ENCODE peak calls at places on chromosomes 1 and 21, in eight cellular contexts. One of them, this sample, is unnamed.

GRCh38 chr1:26190373-26190987 is at the start of gene CATSPER4:
- ATAC-seq in K562: peak; percentile 87
- ATAC-seq in Panc1: peak; percentile 66
- ATAC-seq in sciatic nerve: no peak
- ATAC-seq in activated T-cell treated with anti-CD3 and anti-CD28 coated beads, Interleukin-2, amount 50 U/mL, for 72 hours: no peak
- ATAC-seq in activated CD8-positive, alpha-beta memory T cell treated with anti-CD3 and anti-CD28 coated beads, Interleukin-2, amount 10 ng/mL, durations not matched to agents 7 days and 5 days: no peak
- ATAC-seq in body of pancreas: no peak
- ATAC-seq in activated CD8-positive, alpha-beta T cell treated with anti-CD3 and anti-CD28 coated beads, Interleukin-2, amount 10 ng/mL, durations not matched to agents 7 days and 5 days: no peak
- ATAC-seq in this sample: no peak

GRCh38 chr21:28959367-28960099 is 33.1 kb downstream of the LTN1 start:
- ATAC-seq in activated CD8-positive, alpha-beta memory T cell treated with anti-CD3 and anti-CD28 coated beads, Interleukin-2, amount 10 ng/mL, durations not matched to agents 7 days and 5 days: no peak
- ATAC-seq in body of pancreas: no peak
- ATAC-seq in Panc1: no peak
- ATAC-seq in sciatic nerve: no peak
- ATAC-seq in activated CD8-positive, alpha-beta T cell treated with anti-CD3 and anti-CD28 coated beads, Interleukin-2, amount 10 ng/mL, durations not matched to agents 7 days and 5 days: no peak
- ATAC-seq in K562: no peak
- ATAC-seq in activated T-cell treated with anti-CD3 and anti-CD28 coated beads, Interleukin-2, amount 50 U/mL, for 72 hours: no peak
- ATAC-seq in this sample: no peak

GRCh38 chr1:18938008-18938706 is 18.3 kb downstream of the IFFO2 start:
- ATAC-seq in sciatic nerve: no peak
- ATAC-seq in activated CD8-positive, alpha-beta memory T cell treated with anti-CD3 and anti-CD28 coated beads, Interleukin-2, amount 10 ng/mL, durations not matched to agents 7 days and 5 days: no peak
- ATAC-seq in activated CD8-positive, alpha-beta T cell treated with anti-CD3 and anti-CD28 coated beads, Interleukin-2, amount 10 ng/mL, durations not matched to agents 7 days and 5 days: no peak
- ATAC-seq in K562: peak; percentile 49
- ATAC-seq in Panc1: peak; percentile 70
- ATAC-seq in activated T-cell treated with anti-CD3 and anti-CD28 coated beads, Interleukin-2, amount 50 U/mL, for 72 hours: no peak
- ATAC-seq in body of pancreas: no peak
- ATAC-seq in this sample: peak; percentile 7

GRCh38 chr1:233394860-233395717 is 67.6 kb downstream of the MAP3K21 start:
- ATAC-seq in body of pancreas: peak; percentile 83
- ATAC-seq in Panc1: peak; percentile 95
- ATAC-seq in activated CD8-positive, alpha-beta T cell treated with anti-CD3 and anti-CD28 coated beads, Interleukin-2, amount 10 ng/mL, durations not matched to agents 7 days and 5 days: peak; percentile 67
- ATAC-seq in activated T-cell treated with anti-CD3 and anti-CD28 coated beads, Interleukin-2, amount 50 U/mL, for 72 hours: peak; percentile 78
- ATAC-seq in sciatic nerve: no peak
- ATAC-seq in activated CD8-positive, alpha-beta memory T cell treated with anti-CD3 and anti-CD28 coated beads, Interleukin-2, amount 10 ng/mL, durations not matched to agents 7 days and 5 days: peak; percentile 78
- ATAC-seq in K562: peak; percentile 98
- ATAC-seq in this sample: peak; percentile 74

GRCh38 chr1:232629250-232630046 is 485 bp downstream of the SIPA1L2 start:
- ATAC-seq in activated T-cell treated with anti-CD3 and anti-CD28 coated beads, Interleukin-2, amount 50 U/mL, for 72 hours: peak; percentile 60
- ATAC-seq in body of pancreas: no peak
- ATAC-seq in Panc1: peak; percentile 74
- ATAC-seq in activated CD8-positive, alpha-beta T cell treated with anti-CD3 and anti-CD28 coated beads, Interleukin-2, amount 10 ng/mL, durations not matched to agents 7 days and 5 days: no peak
- ATAC-seq in activated CD8-positive, alpha-beta memory T cell treated with anti-CD3 and anti-CD28 coated beads, Interleukin-2, amount 10 ng/mL, durations not matched to agents 7 days and 5 days: peak; percentile 52
- ATAC-seq in sciatic nerve: peak; percentile 19
- ATAC-seq in K562: no peak
- ATAC-seq in this sample: no peak

GRCh38 chr1:208437416-208437815 is 193.2 kb upstream of the PLXNA2 start:
- ATAC-seq in sciatic nerve: no peak
- ATAC-seq in activated CD8-positive, alpha-beta memory T cell treated with anti-CD3 and anti-CD28 coated beads, Interleukin-2, amount 10 ng/mL, durations not matched to agents 7 days and 5 days: no peak
- ATAC-seq in K562: no peak
- ATAC-seq in activated T-cell treated with anti-CD3 and anti-CD28 coated beads, Interleukin-2, amount 50 U/mL, for 72 hours: peak; percentile 95
- ATAC-seq in activated CD8-positive, alpha-beta T cell treated with anti-CD3 and anti-CD28 coated beads, Interleukin-2, amount 10 ng/mL, durations not matched to agents 7 days and 5 days: no peak
- ATAC-seq in body of pancreas: no peak
- ATAC-seq in Panc1: no peak
- ATAC-seq in this sample: peak; percentile 35

GRCh38 chr1:183353597-183353996 is 64.6 kb downstream of the NMNAT2 start:
- ATAC-seq in activated T-cell treated with anti-CD3 and anti-CD28 coated beads, Interleukin-2, amount 50 U/mL, for 72 hours: no peak
- ATAC-seq in body of pancreas: no peak
- ATAC-seq in sciatic nerve: no peak
- ATAC-seq in activated CD8-positive, alpha-beta T cell treated with anti-CD3 and anti-CD28 coated beads, Interleukin-2, amount 10 ng/mL, durations not matched to agents 7 days and 5 days: no peak
- ATAC-seq in K562: no peak
- ATAC-seq in Panc1: no peak
- ATAC-seq in activated CD8-positive, alpha-beta memory T cell treated with anti-CD3 and anti-CD28 coated beads, Interleukin-2, amount 10 ng/mL, durations not matched to agents 7 days and 5 days: no peak
- ATAC-seq in this sample: no peak

GRCh38 chr21:34072145-34073031 is 990 bp upstream of the MRPS6 start:
- ATAC-seq in body of pancreas: peak; percentile 57
- ATAC-seq in activated CD8-positive, alpha-beta T cell treated with anti-CD3 and anti-CD28 coated beads, Interleukin-2, amount 10 ng/mL, durations not matched to agents 7 days and 5 days: no peak
- ATAC-seq in sciatic nerve: peak; percentile 59
- ATAC-seq in activated CD8-positive, alpha-beta memory T cell treated with anti-CD3 and anti-CD28 coated beads, Interleukin-2, amount 10 ng/mL, durations not matched to agents 7 days and 5 days: no peak
- ATAC-seq in K562: no peak
- ATAC-seq in activated T-cell treated with anti-CD3 and anti-CD28 coated beads, Interleukin-2, amount 50 U/mL, for 72 hours: peak; percentile 14
- ATAC-seq in Panc1: peak; percentile 50
- ATAC-seq in this sample: peak; percentile 55

GRCh38 chr1:223074427-223074826 is 68.6 kb downstream of the TLR5 start:
- ATAC-seq in Panc1: no peak
- ATAC-seq in K562: no peak
- ATAC-seq in activated CD8-positive, alpha-beta memory T cell treated with anti-CD3 and anti-CD28 coated beads, Interleukin-2, amount 10 ng/mL, durations not matched to agents 7 days and 5 days: no peak
- ATAC-seq in activated CD8-positive, alpha-beta T cell treated with anti-CD3 and anti-CD28 coated beads, Interleukin-2, amount 10 ng/mL, durations not matched to agents 7 days and 5 days: no peak
- ATAC-seq in sciatic nerve: peak; percentile 72
- ATAC-seq in activated T-cell treated with anti-CD3 and anti-CD28 coated beads, Interleukin-2, amount 50 U/mL, for 72 hours: no peak
- ATAC-seq in body of pancreas: no peak
- ATAC-seq in this sample: no peak

GRCh38 chr1:231983266-231984193 is 356.9 kb downstream of the DISC1 start:
- ATAC-seq in activated T-cell treated with anti-CD3 and anti-CD28 coated beads, Interleukin-2, amount 50 U/mL, for 72 hours: no peak
- ATAC-seq in activated CD8-positive, alpha-beta T cell treated with anti-CD3 and anti-CD28 coated beads, Interleukin-2, amount 10 ng/mL, durations not matched to agents 7 days and 5 days: no peak
- ATAC-seq in Panc1: no peak
- ATAC-seq in body of pancreas: no peak
- ATAC-seq in K562: no peak
- ATAC-seq in sciatic nerve: no peak
- ATAC-seq in activated CD8-positive, alpha-beta memory T cell treated with anti-CD3 and anti-CD28 coated beads, Interleukin-2, amount 10 ng/mL, durations not matched to agents 7 days and 5 days: no peak
- ATAC-seq in this sample: no peak

GRCh38 chr21:36535618-36536241 is 55.8 kb upstream of the CLDN14 start:
- ATAC-seq in activated T-cell treated with anti-CD3 and anti-CD28 coated beads, Interleukin-2, amount 50 U/mL, for 72 hours: peak; percentile 50
- ATAC-seq in K562: no peak
- ATAC-seq in activated CD8-positive, alpha-beta T cell treated with anti-CD3 and anti-CD28 coated beads, Interleukin-2, amount 10 ng/mL, durations not matched to agents 7 days and 5 days: no peak
- ATAC-seq in body of pancreas: no peak
- ATAC-seq in sciatic nerve: no peak
- ATAC-seq in Panc1: no peak
- ATAC-seq in activated CD8-positive, alpha-beta memory T cell treated with anti-CD3 and anti-CD28 coated beads, Interleukin-2, amount 10 ng/mL, durations not matched to agents 7 days and 5 days: no peak
- ATAC-seq in this sample: no peak

GRCh38 chr1:215669806-215670485 is 102.8 kb downstream of the KCTD3 start:
- ATAC-seq in sciatic nerve: no peak
- ATAC-seq in body of pancreas: no peak
- ATAC-seq in activated T-cell treated with anti-CD3 and anti-CD28 coated beads, Interleukin-2, amount 50 U/mL, for 72 hours: no peak
- ATAC-seq in activated CD8-positive, alpha-beta T cell treated with anti-CD3 and anti-CD28 coated beads, Interleukin-2, amount 10 ng/mL, durations not matched to agents 7 days and 5 days: no peak
- ATAC-seq in K562: no peak
- ATAC-seq in activated CD8-positive, alpha-beta memory T cell treated with anti-CD3 and anti-CD28 coated beads, Interleukin-2, amount 10 ng/mL, durations not matched to agents 7 days and 5 days: no peak
- ATAC-seq in Panc1: no peak
- ATAC-seq in this sample: no peak

GRCh38 chr1:44485229-44485932 is 80.3 kb downstream of the RNF220 start:
- ATAC-seq in Panc1: peak; percentile 81
- ATAC-seq in sciatic nerve: peak; percentile 67
- ATAC-seq in K562: peak; percentile 97
- ATAC-seq in activated T-cell treated with anti-CD3 and anti-CD28 coated beads, Interleukin-2, amount 50 U/mL, for 72 hours: peak; percentile 42
- ATAC-seq in body of pancreas: no peak
- ATAC-seq in activated CD8-positive, alpha-beta memory T cell treated with anti-CD3 and anti-CD28 coated beads, Interleukin-2, amount 10 ng/mL, durations not matched to agents 7 days and 5 days: no peak
- ATAC-seq in activated CD8-positive, alpha-beta T cell treated with anti-CD3 and anti-CD28 coated beads, Interleukin-2, amount 10 ng/mL, durations not matched to agents 7 days and 5 days: no peak
- ATAC-seq in this sample: no peak

GRCh38 chr1:196444628-196445027 is 163.6 kb downstream of the KCNT2 start:
- ATAC-seq in K562: no peak
- ATAC-seq in sciatic nerve: no peak
- ATAC-seq in Panc1: no peak
- ATAC-seq in activated CD8-positive, alpha-beta memory T cell treated with anti-CD3 and anti-CD28 coated beads, Interleukin-2, amount 10 ng/mL, durations not matched to agents 7 days and 5 days: no peak
- ATAC-seq in body of pancreas: no peak
- ATAC-seq in activated CD8-positive, alpha-beta T cell treated with anti-CD3 and anti-CD28 coated beads, Interleukin-2, amount 10 ng/mL, durations not matched to agents 7 days and 5 days: no peak
- ATAC-seq in activated T-cell treated with anti-CD3 and anti-CD28 coated beads, Interleukin-2, amount 50 U/mL, for 72 hours: no peak
- ATAC-seq in this sample: no peak

GRCh38 chr1:15974855-15975254 is 1.0 kb downstream of the ZBTB17 start:
- ATAC-seq in K562: no peak
- ATAC-seq in activated CD8-positive, alpha-beta T cell treated with anti-CD3 and anti-CD28 coated beads, Interleukin-2, amount 10 ng/mL, durations not matched to agents 7 days and 5 days: no peak
- ATAC-seq in activated CD8-positive, alpha-beta memory T cell treated with anti-CD3 and anti-CD28 coated beads, Interleukin-2, amount 10 ng/mL, durations not matched to agents 7 days and 5 days: no peak
- ATAC-seq in body of pancreas: no peak
- ATAC-seq in Panc1: no peak
- ATAC-seq in activated T-cell treated with anti-CD3 and anti-CD28 coated beads, Interleukin-2, amount 50 U/mL, for 72 hours: peak; percentile 34
- ATAC-seq in sciatic nerve: no peak
- ATAC-seq in this sample: peak; percentile 19

GRCh38 chr1:99735852-99736251 is 30.6 kb downstream of the FRRS1 start:
- ATAC-seq in K562: no peak
- ATAC-seq in body of pancreas: no peak
- ATAC-seq in Panc1: no peak
- ATAC-seq in activated CD8-positive, alpha-beta memory T cell treated with anti-CD3 and anti-CD28 coated beads, Interleukin-2, amount 10 ng/mL, durations not matched to agents 7 days and 5 days: no peak
- ATAC-seq in activated CD8-positive, alpha-beta T cell treated with anti-CD3 and anti-CD28 coated beads, Interleukin-2, amount 10 ng/mL, durations not matched to agents 7 days and 5 days: no peak
- ATAC-seq in sciatic nerve: no peak
- ATAC-seq in activated T-cell treated with anti-CD3 and anti-CD28 coated beads, Interleukin-2, amount 50 U/mL, for 72 hours: no peak
- ATAC-seq in this sample: no peak

GRCh38 chr1:76090284-76091180 is 16.0 kb downstream of the ST6GALNAC3 start:
- ATAC-seq in activated T-cell treated with anti-CD3 and anti-CD28 coated beads, Interleukin-2, amount 50 U/mL, for 72 hours: no peak
- ATAC-seq in body of pancreas: no peak
- ATAC-seq in activated CD8-positive, alpha-beta T cell treated with anti-CD3 and anti-CD28 coated beads, Interleukin-2, amount 10 ng/mL, durations not matched to agents 7 days and 5 days: no peak
- ATAC-seq in K562: no peak
- ATAC-seq in Panc1: no peak
- ATAC-seq in sciatic nerve: no peak
- ATAC-seq in activated CD8-positive, alpha-beta memory T cell treated with anti-CD3 and anti-CD28 coated beads, Interleukin-2, amount 10 ng/mL, durations not matched to agents 7 days and 5 days: no peak
- ATAC-seq in this sample: no peak

GRCh38 chr1:227185291-227185690 is 133.0 kb downstream of the CDC42BPA start:
- ATAC-seq in K562: peak; percentile 64
- ATAC-seq in activated CD8-positive, alpha-beta T cell treated with anti-CD3 and anti-CD28 coated beads, Interleukin-2, amount 10 ng/mL, durations not matched to agents 7 days and 5 days: no peak
- ATAC-seq in sciatic nerve: no peak
- ATAC-seq in body of pancreas: no peak
- ATAC-seq in activated CD8-positive, alpha-beta memory T cell treated with anti-CD3 and anti-CD28 coated beads, Interleukin-2, amount 10 ng/mL, durations not matched to agents 7 days and 5 days: no peak
- ATAC-seq in Panc1: no peak
- ATAC-seq in activated T-cell treated with anti-CD3 and anti-CD28 coated beads, Interleukin-2, amount 50 U/mL, for 72 hours: no peak
- ATAC-seq in this sample: no peak

GRCh38 chr1:154208677-154209390 is 2.7 kb upstream of the CFAP141 start:
- ATAC-seq in activated T-cell treated with anti-CD3 and anti-CD28 coated beads, Interleukin-2, amount 50 U/mL, for 72 hours: no peak
- ATAC-seq in body of pancreas: no peak
- ATAC-seq in activated CD8-positive, alpha-beta T cell treated with anti-CD3 and anti-CD28 coated beads, Interleukin-2, amount 10 ng/mL, durations not matched to agents 7 days and 5 days: no peak
- ATAC-seq in K562: no peak
- ATAC-seq in Panc1: no peak
- ATAC-seq in activated CD8-positive, alpha-beta memory T cell treated with anti-CD3 and anti-CD28 coated beads, Interleukin-2, amount 10 ng/mL, durations not matched to agents 7 days and 5 days: no peak
- ATAC-seq in sciatic nerve: no peak
- ATAC-seq in this sample: no peak

GRCh38 chr1:62266217-62266616 is 53.0 kb downstream of the KANK4 start:
- ATAC-seq in K562: no peak
- ATAC-seq in Panc1: no peak
- ATAC-seq in sciatic nerve: no peak
- ATAC-seq in activated CD8-positive, alpha-beta memory T cell treated with anti-CD3 and anti-CD28 coated beads, Interleukin-2, amount 10 ng/mL, durations not matched to agents 7 days and 5 days: no peak
- ATAC-seq in activated CD8-positive, alpha-beta T cell treated with anti-CD3 and anti-CD28 coated beads, Interleukin-2, amount 10 ng/mL, durations not matched to agents 7 days and 5 days: no peak
- ATAC-seq in activated T-cell treated with anti-CD3 and anti-CD28 coated beads, Interleukin-2, amount 50 U/mL, for 72 hours: no peak
- ATAC-seq in body of pancreas: no peak
- ATAC-seq in this sample: no peak

GRCh38 chr1:100649128-100649527 is 70.4 kb upstream of the VCAM1 start:
- ATAC-seq in activated T-cell treated with anti-CD3 and anti-CD28 coated beads, Interleukin-2, amount 50 U/mL, for 72 hours: no peak
- ATAC-seq in K562: no peak
- ATAC-seq in body of pancreas: no peak
- ATAC-seq in activated CD8-positive, alpha-beta memory T cell treated with anti-CD3 and anti-CD28 coated beads, Interleukin-2, amount 10 ng/mL, durations not matched to agents 7 days and 5 days: no peak
- ATAC-seq in activated CD8-positive, alpha-beta T cell treated with anti-CD3 and anti-CD28 coated beads, Interleukin-2, amount 10 ng/mL, durations not matched to agents 7 days and 5 days: no peak
- ATAC-seq in sciatic nerve: no peak
- ATAC-seq in Panc1: no peak
- ATAC-seq in this sample: no peak

GRCh38 chr1:54413295-54413694 is 7.1 kb upstream of the SSBP3 start:
- ATAC-seq in activated CD8-positive, alpha-beta T cell treated with anti-CD3 and anti-CD28 coated beads, Interleukin-2, amount 10 ng/mL, durations not matched to agents 7 days and 5 days: peak; percentile 63
- ATAC-seq in activated CD8-positive, alpha-beta memory T cell treated with anti-CD3 and anti-CD28 coated beads, Interleukin-2, amount 10 ng/mL, durations not matched to agents 7 days and 5 days: peak; percentile 37
- ATAC-seq in K562: no peak
- ATAC-seq in Panc1: no peak
- ATAC-seq in body of pancreas: peak; percentile 38
- ATAC-seq in sciatic nerve: peak; percentile 39
- ATAC-seq in activated T-cell treated with anti-CD3 and anti-CD28 coated beads, Interleukin-2, amount 50 U/mL, for 72 hours: peak; percentile 40
- ATAC-seq in this sample: peak; percentile 27

GRCh38 chr1:187817782-187818181 is 989.0 kb downstream of the PLA2G4A start:
- ATAC-seq in Panc1: no peak
- ATAC-seq in body of pancreas: no peak
- ATAC-seq in activated CD8-positive, alpha-beta memory T cell treated with anti-CD3 and anti-CD28 coated beads, Interleukin-2, amount 10 ng/mL, durations not matched to agents 7 days and 5 days: no peak
- ATAC-seq in activated CD8-positive, alpha-beta T cell treated with anti-CD3 and anti-CD28 coated beads, Interleukin-2, amount 10 ng/mL, durations not matched to agents 7 days and 5 days: no peak
- ATAC-seq in K562: no peak
- ATAC-seq in sciatic nerve: no peak
- ATAC-seq in activated T-cell treated with anti-CD3 and anti-CD28 coated beads, Interleukin-2, amount 50 U/mL, for 72 hours: no peak
- ATAC-seq in this sample: no peak

GRCh38 chr1:6523566-6523965 is 30.7 kb downstream of the NOL9 start:
- ATAC-seq in Panc1: peak; percentile 77
- ATAC-seq in sciatic nerve: peak; percentile 42
- ATAC-seq in body of pancreas: no peak
- ATAC-seq in activated CD8-positive, alpha-beta memory T cell treated with anti-CD3 and anti-CD28 coated beads, Interleukin-2, amount 10 ng/mL, durations not matched to agents 7 days and 5 days: no peak
- ATAC-seq in activated T-cell treated with anti-CD3 and anti-CD28 coated beads, Interleukin-2, amount 50 U/mL, for 72 hours: no peak
- ATAC-seq in K562: peak; percentile 88
- ATAC-seq in activated CD8-positive, alpha-beta T cell treated with anti-CD3 and anti-CD28 coated beads, Interleukin-2, amount 10 ng/mL, durations not matched to agents 7 days and 5 days: no peak
- ATAC-seq in this sample: no peak

GRCh38 chr1:37858931-37859506 is 373 bp downstream of the MTF1 start:
- ATAC-seq in K562: peak; percentile 10
- ATAC-seq in activated CD8-positive, alpha-beta memory T cell treated with anti-CD3 and anti-CD28 coated beads, Interleukin-2, amount 10 ng/mL, durations not matched to agents 7 days and 5 days: peak; percentile 1
- ATAC-seq in sciatic nerve: peak; percentile 59
- ATAC-seq in body of pancreas: peak; percentile 1
- ATAC-seq in Panc1: peak; percentile 15
- ATAC-seq in activated T-cell treated with anti-CD3 and anti-CD28 coated beads, Interleukin-2, amount 50 U/mL, for 72 hours: no peak
- ATAC-seq in activated CD8-positive, alpha-beta T cell treated with anti-CD3 and anti-CD28 coated beads, Interleukin-2, amount 10 ng/mL, durations not matched to agents 7 days and 5 days: peak; percentile 8
- ATAC-seq in this sample: peak; percentile 1

GRCh38 chr1:193944454-193944853 is 758.0 kb upstream of the B3GALT2 start:
- ATAC-seq in activated T-cell treated with anti-CD3 and anti-CD28 coated beads, Interleukin-2, amount 50 U/mL, for 72 hours: no peak
- ATAC-seq in activated CD8-positive, alpha-beta T cell treated with anti-CD3 and anti-CD28 coated beads, Interleukin-2, amount 10 ng/mL, durations not matched to agents 7 days and 5 days: no peak
- ATAC-seq in sciatic nerve: no peak
- ATAC-seq in Panc1: no peak
- ATAC-seq in activated CD8-positive, alpha-beta memory T cell treated with anti-CD3 and anti-CD28 coated beads, Interleukin-2, amount 10 ng/mL, durations not matched to agents 7 days and 5 days: no peak
- ATAC-seq in body of pancreas: no peak
- ATAC-seq in K562: no peak
- ATAC-seq in this sample: no peak

GRCh38 chr1:231417503-231417902 is 4.6 kb downstream of the EGLN1 start:
- ATAC-seq in body of pancreas: no peak
- ATAC-seq in sciatic nerve: no peak
- ATAC-seq in K562: no peak
- ATAC-seq in activated CD8-positive, alpha-beta memory T cell treated with anti-CD3 and anti-CD28 coated beads, Interleukin-2, amount 10 ng/mL, durations not matched to agents 7 days and 5 days: no peak
- ATAC-seq in activated T-cell treated with anti-CD3 and anti-CD28 coated beads, Interleukin-2, amount 50 U/mL, for 72 hours: no peak
- ATAC-seq in activated CD8-positive, alpha-beta T cell treated with anti-CD3 and anti-CD28 coated beads, Interleukin-2, amount 10 ng/mL, durations not matched to agents 7 days and 5 days: no peak
- ATAC-seq in Panc1: no peak
- ATAC-seq in this sample: no peak

GRCh38 chr1:116537439-116537838 is 33.4 kb downstream of the CD58 start:
- ATAC-seq in K562: peak; percentile 89
- ATAC-seq in Panc1: no peak
- ATAC-seq in activated CD8-positive, alpha-beta memory T cell treated with anti-CD3 and anti-CD28 coated beads, Interleukin-2, amount 10 ng/mL, durations not matched to agents 7 days and 5 days: no peak
- ATAC-seq in activated T-cell treated with anti-CD3 and anti-CD28 coated beads, Interleukin-2, amount 50 U/mL, for 72 hours: peak; percentile 19
- ATAC-seq in activated CD8-positive, alpha-beta T cell treated with anti-CD3 and anti-CD28 coated beads, Interleukin-2, amount 10 ng/mL, durations not matched to agents 7 days and 5 days: no peak
- ATAC-seq in sciatic nerve: no peak
- ATAC-seq in body of pancreas: no peak
- ATAC-seq in this sample: peak; percentile 99

GRCh38 chr1:21099034-21099868 is 77.4 kb downstream of the EIF4G3 start:
- ATAC-seq in activated T-cell treated with anti-CD3 and anti-CD28 coated beads, Interleukin-2, amount 50 U/mL, for 72 hours: peak; percentile 49
- ATAC-seq in activated CD8-positive, alpha-beta T cell treated with anti-CD3 and anti-CD28 coated beads, Interleukin-2, amount 10 ng/mL, durations not matched to agents 7 days and 5 days: no peak
- ATAC-seq in body of pancreas: no peak
- ATAC-seq in sciatic nerve: no peak
- ATAC-seq in Panc1: no peak
- ATAC-seq in activated CD8-positive, alpha-beta memory T cell treated with anti-CD3 and anti-CD28 coated beads, Interleukin-2, amount 10 ng/mL, durations not matched to agents 7 days and 5 days: peak; percentile 36
- ATAC-seq in K562: peak; percentile 51
- ATAC-seq in this sample: peak; percentile 46

GRCh38 chr1:225941220-225941948 is at the start of gene LEFTY2:
- ATAC-seq in activated CD8-positive, alpha-beta T cell treated with anti-CD3 and anti-CD28 coated beads, Interleukin-2, amount 10 ng/mL, durations not matched to agents 7 days and 5 days: no peak
- ATAC-seq in sciatic nerve: peak; percentile 34
- ATAC-seq in activated CD8-positive, alpha-beta memory T cell treated with anti-CD3 and anti-CD28 coated beads, Interleukin-2, amount 10 ng/mL, durations not matched to agents 7 days and 5 days: no peak
- ATAC-seq in activated T-cell treated with anti-CD3 and anti-CD28 coated beads, Interleukin-2, amount 50 U/mL, for 72 hours: no peak
- ATAC-seq in Panc1: no peak
- ATAC-seq in K562: peak; percentile 40
- ATAC-seq in body of pancreas: no peak
- ATAC-seq in this sample: no peak

GRCh38 chr1:54278941-54279422 is 79.0 kb downstream of the MRPL37 start:
- ATAC-seq in activated T-cell treated with anti-CD3 and anti-CD28 coated beads, Interleukin-2, amount 50 U/mL, for 72 hours: no peak
- ATAC-seq in activated CD8-positive, alpha-beta memory T cell treated with anti-CD3 and anti-CD28 coated beads, Interleukin-2, amount 10 ng/mL, durations not matched to agents 7 days and 5 days: no peak
- ATAC-seq in activated CD8-positive, alpha-beta T cell treated with anti-CD3 and anti-CD28 coated beads, Interleukin-2, amount 10 ng/mL, durations not matched to agents 7 days and 5 days: no peak
- ATAC-seq in body of pancreas: no peak
- ATAC-seq in K562: no peak
- ATAC-seq in Panc1: no peak
- ATAC-seq in sciatic nerve: peak; percentile 15
- ATAC-seq in this sample: no peak

GRCh38 chr1:41400235-41400634 is 39.0 kb downstream of the FOXO6 start:
- ATAC-seq in K562: no peak
- ATAC-seq in Panc1: no peak
- ATAC-seq in activated T-cell treated with anti-CD3 and anti-CD28 coated beads, Interleukin-2, amount 50 U/mL, for 72 hours: no peak
- ATAC-seq in sciatic nerve: no peak
- ATAC-seq in activated CD8-positive, alpha-beta memory T cell treated with anti-CD3 and anti-CD28 coated beads, Interleukin-2, amount 10 ng/mL, durations not matched to agents 7 days and 5 days: no peak
- ATAC-seq in activated CD8-positive, alpha-beta T cell treated with anti-CD3 and anti-CD28 coated beads, Interleukin-2, amount 10 ng/mL, durations not matched to agents 7 days and 5 days: no peak
- ATAC-seq in body of pancreas: no peak
- ATAC-seq in this sample: no peak

This sample was measured in esophagus mucosa.